ENCODE peak calls at places on chromosomes 11 and 22, in nine cellular contexts. M is A549; V is cardiac muscle cell; Y is upper lobe of right lung; I is AG04450; F is stomach; P is CD8-positive, alpha-beta T cell; A is adipocyte; E is IMR-90. S is an unnamed sample.
A peak's percentile ranks its signal among the peaks of the same experiment; 100 is the strongest.

GRCh38 chr22:42960146-42960509 is 54.8 kb downstream of the PACSIN2 start:
- DNase-seq in V (no peak), F (no peak), P (no peak), M (no peak), Y (no peak), I (no peak), E (peak; percentile 12), A (no peak), S (peak; percentile 50)

GRCh38 chr11:65591939-65592814 is 3.4 kb downstream of the KCNK7 start:
- DNase-seq in I (no peak), Y (peak; percentile 69), E (peak; percentile 44), F (peak; percentile 52), A (peak; percentile 59), P (no peak), M (no peak), V (peak; percentile 69), S (no peak)

GRCh38 chr22:32378703-32379272 is 21.1 kb downstream of the RFPL3 start:
- DNase-seq in I (no peak), P (no peak), Y (no peak), M (peak; percentile 56), A (peak; percentile 3), V (peak; percentile 45), E (peak; percentile 18), F (no peak), S (peak; percentile 58)

GRCh38 chr11:42161886-42162285 is 702.4 kb upstream of the LRRC4C start:
- DNase-seq in P (no peak), M (no peak), A (no peak), V (no peak), I (no peak), Y (no peak), F (no peak), E (no peak), S (no peak)

GRCh38 chr11:7605544-7605943 is 67.8 kb downstream of the CYB5R2 start:
- DNase-seq in V (no peak), A (peak; percentile 39), I (no peak), P (no peak), Y (no peak), E (peak; percentile 62), M (peak; percentile 90), F (peak; percentile 48), S (no peak)

GRCh38 chr11:2668876-2669275 is 30.9 kb downstream of the KCNQ1OT1 start:
- DNase-seq in I (no peak), Y (no peak), F (peak; percentile 13), A (no peak), E (no peak), V (no peak), P (no peak), M (no peak), S (no peak)

GRCh38 chr22:20918663-20919220 is 1.5 kb downstream of the CRKL start:
- DNase-seq in I (no peak), F (no peak), E (no peak), P (no peak), V (peak; percentile 23), M (no peak), A (peak; percentile 43), Y (peak; percentile 38), S (no peak)

GRCh38 chr11:46649180-46649738 is 31.9 kb downstream of the ATG13 start:
- DNase-seq in F (no peak), Y (no peak), E (peak; percentile 97), I (peak; percentile 91), M (peak; percentile 27), A (peak; percentile 97), P (no peak), V (no peak), S (no peak)

GRCh38 chr11:34271727-34272126 is 86.1 kb downstream of the ABTB2 start:
- DNase-seq in A (no peak), M (no peak), E (no peak), Y (no peak), I (no peak), P (no peak), V (no peak), F (no peak), S (no peak)
- H3K4me3 ChIP-seq in A (no peak overlapping the region), M (no peak overlapping the region), E (no peak overlapping the region), Y (no peak overlapping the region), I (no peak overlapping the region), P (no peak overlapping the region), V (no peak overlapping the region), F (no peak overlapping the region), S (no peak overlapping the region)

GRCh38 chr22:30026751-30027150 is 53.5 kb upstream of the HORMAD2 start:
- DNase-seq in E (no peak), M (no peak), I (no peak), P (no peak), Y (no peak), A (no peak), V (peak; percentile 18), F (no peak), S (no peak)
- H3K4me3 ChIP-seq in E (no peak overlapping the region), M (no peak overlapping the region), I (no peak overlapping the region), P (no peak overlapping the region), Y (no peak overlapping the region), A (no peak overlapping the region), V (no peak overlapping the region), F (no peak overlapping the region), S (no peak overlapping the region)

DNA sequence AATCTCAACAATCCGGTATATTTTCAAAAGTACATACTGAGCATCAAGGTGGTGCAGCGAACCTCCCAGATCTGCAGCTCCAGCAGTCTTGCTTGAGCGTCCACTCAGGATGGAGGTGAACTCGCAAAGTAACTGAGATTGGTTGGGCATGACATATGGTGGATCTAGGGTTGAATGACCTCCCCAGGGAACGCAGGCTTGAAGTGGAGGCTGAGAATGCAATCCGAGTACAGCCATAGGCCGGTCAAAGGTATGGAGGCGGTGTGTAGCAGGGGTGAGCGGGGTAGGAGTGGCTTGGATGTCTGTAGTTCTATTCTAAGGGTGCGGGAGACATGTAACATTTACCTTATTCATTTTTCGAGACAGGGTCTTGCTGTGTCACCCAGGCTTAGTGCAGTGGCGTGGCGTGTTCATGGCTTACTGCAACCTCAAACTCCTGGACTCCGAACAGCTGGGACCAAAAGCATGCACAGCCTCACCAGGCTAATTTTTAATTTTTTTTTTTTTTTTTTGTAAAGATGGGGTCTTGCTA is 631 bp upstream of the C22orf39 start:
- DNase-seq in V (peak; percentile 67), Y (no peak), P (no peak), A (peak; percentile 79), M (peak; percentile 31), E (peak; percentile 43), I (no peak), F (peak; percentile 28), S (peak; percentile 77)
- H3K4me3 ChIP-seq in V (peak overlapping the region; percentile 63), Y (peak overlapping the region; percentile 90), P (peak overlapping the region; percentile 93), A (peak overlapping the region; percentile 89), M (peak overlapping the region; percentile 66), E (peak overlapping the region; percentile 81), I (peak overlapping the region; percentile 80), F (peak overlapping the region; percentile 86), S (peak overlapping the region; percentile 98)

DNA sequence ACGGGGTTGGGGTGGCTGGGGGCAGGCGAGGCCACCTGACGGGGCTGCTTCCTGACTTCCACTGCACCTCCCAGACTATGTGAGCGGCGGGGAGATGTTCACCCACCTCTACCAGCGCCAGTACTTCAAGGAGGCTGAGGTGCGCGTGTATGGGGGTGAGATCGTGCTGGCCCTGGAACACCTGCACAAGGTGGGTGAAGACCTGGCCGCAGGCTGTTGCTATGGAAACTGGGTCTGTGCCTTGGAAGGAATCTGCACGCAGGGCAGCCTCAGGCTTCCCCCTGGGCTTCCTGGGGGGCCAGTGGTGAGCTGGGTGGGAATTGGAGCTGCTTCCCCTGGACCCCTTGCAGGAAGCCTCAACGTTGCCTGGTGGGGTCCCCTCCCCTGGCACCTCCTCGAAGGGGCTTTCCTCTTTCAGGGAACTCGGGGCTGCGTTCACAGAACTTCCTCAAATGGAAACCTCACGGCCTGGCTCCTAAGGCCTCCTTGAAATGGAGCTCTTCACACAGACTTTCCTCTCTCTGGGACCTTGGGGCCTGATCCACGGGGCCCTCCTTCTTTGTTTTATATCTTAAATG is 1.5 kb downstream of the RPS6KA4 start:
- DNase-seq in V (no peak), P (no peak), E (no peak), Y (no peak), M (no peak), A (no peak), F (no peak), I (no peak), S (no peak)
- H3K4me3 ChIP-seq in V (no peak overlapping the region), P (peak overlapping the region; percentile 76), E (no peak overlapping the region), Y (peak overlapping the region; percentile 91), M (no peak overlapping the region), A (no peak overlapping the region), F (peak overlapping the region; percentile 88), I (peak overlapping the region; percentile 92), S (peak overlapping the region; percentile 79)

GRCh38 chr11:96307748-96308133 is 35.3 kb downstream of the MAML2 start:
- DNase-seq in Y (no peak), M (peak; percentile 63), I (peak; percentile 72), F (no peak), P (no peak), A (peak; percentile 83), V (no peak), E (peak; percentile 95), S (no peak)
- H3K4me3 ChIP-seq in Y (peak overlapping the region; percentile 25), M (peak overlapping the region; percentile 31), I (peak overlapping the region; percentile 51), F (peak overlapping the region; percentile 25), P (peak overlapping the region; percentile 5), A (peak overlapping the region; percentile 76), V (peak overlapping the region; percentile 13), E (peak overlapping the region; percentile 29), S (no peak overlapping the region)